ENCODE peak calls at places on chromosomes 2 and 18, in nine cellular contexts. One of them, this sample, is unnamed.

GRCh38 chr2:182761903-182762302 is 45.8 kb downstream of the DNAJC10 start:
- DNase-seq in IMR-90: peak; percentile 37
- DNase-seq in upper lobe of left lung: no peak
- DNase-seq in sigmoid colon: peak; percentile 63
- DNase-seq in spleen: no peak
- DNase-seq in stomach: no peak
- DNase-seq in body of pancreas: no peak
- DNase-seq in tibial nerve: no peak
- DNase-seq in adrenal gland: no peak
- DNase-seq in this sample: no peak

GRCh38 chr18:52541056-52541455 is 201.1 kb downstream of the DCC start:
- DNase-seq in IMR-90: no peak
- DNase-seq in upper lobe of left lung: no peak
- DNase-seq in sigmoid colon: no peak
- DNase-seq in spleen: no peak
- DNase-seq in stomach: no peak
- DNase-seq in body of pancreas: no peak
- DNase-seq in tibial nerve: no peak
- DNase-seq in adrenal gland: no peak
- DNase-seq in this sample: no peak

GRCh38 chr2:44707945-44708645 is 233.4 kb upstream of the SIX3 start:
- DNase-seq in IMR-90: no peak
- DNase-seq in upper lobe of left lung: no peak
- DNase-seq in sigmoid colon: no peak
- DNase-seq in spleen: no peak
- DNase-seq in stomach: no peak
- DNase-seq in body of pancreas: no peak
- DNase-seq in tibial nerve: no peak
- DNase-seq in adrenal gland: no peak
- DNase-seq in this sample: no peak

GRCh38 chr2:161353543-161353942 is 45.3 kb downstream of the PSMD14 start:
- DNase-seq in IMR-90: peak; percentile 37
- DNase-seq in upper lobe of left lung: no peak
- DNase-seq in sigmoid colon: no peak
- DNase-seq in spleen: no peak
- DNase-seq in stomach: no peak
- DNase-seq in body of pancreas: no peak
- DNase-seq in tibial nerve: no peak
- DNase-seq in adrenal gland: no peak
- DNase-seq in this sample: no peak

GRCh38 chr2:22912398-22912797 is 472.6 kb upstream of the KLHL29 start:
- DNase-seq in IMR-90: no peak
- DNase-seq in upper lobe of left lung: no peak
- DNase-seq in sigmoid colon: no peak
- DNase-seq in spleen: no peak
- DNase-seq in stomach: no peak
- DNase-seq in body of pancreas: no peak
- DNase-seq in tibial nerve: no peak
- DNase-seq in adrenal gland: no peak
- DNase-seq in this sample: no peak

GRCh38 chr2:133846476-133846875 is 278.2 kb upstream of the NCKAP5 start:
- DNase-seq in IMR-90: no peak
- DNase-seq in upper lobe of left lung: no peak
- DNase-seq in sigmoid colon: no peak
- DNase-seq in spleen: no peak
- DNase-seq in stomach: no peak
- DNase-seq in body of pancreas: no peak
- DNase-seq in tibial nerve: no peak
- DNase-seq in adrenal gland: no peak
- DNase-seq in this sample: no peak

GRCh38 chr18:35714539-35714938 is 133.0 kb downstream of the GALNT1 start:
- DNase-seq in IMR-90: no peak
- DNase-seq in upper lobe of left lung: no peak
- DNase-seq in sigmoid colon: no peak
- DNase-seq in spleen: no peak
- DNase-seq in stomach: no peak
- DNase-seq in body of pancreas: no peak
- DNase-seq in tibial nerve: no peak
- DNase-seq in adrenal gland: no peak
- DNase-seq in this sample: no peak

GRCh38 chr18:68262697-68263293 is 452.1 kb downstream of the TMX3 start:
- DNase-seq in IMR-90: peak; percentile 83
- DNase-seq in upper lobe of left lung: no peak
- DNase-seq in sigmoid colon: no peak
- DNase-seq in spleen: no peak
- DNase-seq in stomach: no peak
- DNase-seq in body of pancreas: no peak
- DNase-seq in tibial nerve: no peak
- DNase-seq in adrenal gland: no peak
- DNase-seq in this sample: no peak

GRCh38 chr2:104872866-104873688 is 19.2 kb downstream of the POU3F3 start:
- DNase-seq in IMR-90: peak; percentile 37
- DNase-seq in upper lobe of left lung: peak; percentile 89
- DNase-seq in sigmoid colon: peak; percentile 77
- DNase-seq in spleen: peak; percentile 76
- DNase-seq in stomach: peak; percentile 57
- DNase-seq in body of pancreas: peak; percentile 70
- DNase-seq in tibial nerve: no peak
- DNase-seq in adrenal gland: peak; percentile 68
- DNase-seq in this sample: peak; percentile 19

GRCh38 chr2:160494243-160494642 is 636 bp upstream of the RBMS1 start:
- DNase-seq in IMR-90: no peak
- DNase-seq in upper lobe of left lung: no peak
- DNase-seq in sigmoid colon: no peak
- DNase-seq in spleen: no peak
- DNase-seq in stomach: no peak
- DNase-seq in body of pancreas: no peak
- DNase-seq in tibial nerve: no peak
- DNase-seq in adrenal gland: no peak
- DNase-seq in this sample: no peak

GRCh38 chr2:119826370-119826961 is 66.7 kb downstream of the PTPN4 start:
- DNase-seq in IMR-90: peak; percentile 21
- DNase-seq in upper lobe of left lung: no peak
- DNase-seq in sigmoid colon: no peak
- DNase-seq in spleen: no peak
- DNase-seq in stomach: no peak
- DNase-seq in body of pancreas: no peak
- DNase-seq in tibial nerve: no peak
- DNase-seq in adrenal gland: no peak
- DNase-seq in this sample: no peak

GRCh38 chr18:43883886-43884285 is 606.6 kb upstream of the SYT4 start:
- DNase-seq in IMR-90: no peak
- DNase-seq in upper lobe of left lung: no peak
- DNase-seq in sigmoid colon: no peak
- DNase-seq in spleen: no peak
- DNase-seq in stomach: no peak
- DNase-seq in body of pancreas: no peak
- DNase-seq in tibial nerve: no peak
- DNase-seq in adrenal gland: no peak
- DNase-seq in this sample: no peak

GRCh38 chr2:191114403-191114886 is 36.3 kb downstream of the STAT4 start:
- DNase-seq in IMR-90: peak; percentile 18
- DNase-seq in upper lobe of left lung: no peak
- DNase-seq in sigmoid colon: no peak
- DNase-seq in spleen: no peak
- DNase-seq in stomach: no peak
- DNase-seq in body of pancreas: no peak
- DNase-seq in tibial nerve: no peak
- DNase-seq in adrenal gland: no peak
- DNase-seq in this sample: no peak

DNA sequence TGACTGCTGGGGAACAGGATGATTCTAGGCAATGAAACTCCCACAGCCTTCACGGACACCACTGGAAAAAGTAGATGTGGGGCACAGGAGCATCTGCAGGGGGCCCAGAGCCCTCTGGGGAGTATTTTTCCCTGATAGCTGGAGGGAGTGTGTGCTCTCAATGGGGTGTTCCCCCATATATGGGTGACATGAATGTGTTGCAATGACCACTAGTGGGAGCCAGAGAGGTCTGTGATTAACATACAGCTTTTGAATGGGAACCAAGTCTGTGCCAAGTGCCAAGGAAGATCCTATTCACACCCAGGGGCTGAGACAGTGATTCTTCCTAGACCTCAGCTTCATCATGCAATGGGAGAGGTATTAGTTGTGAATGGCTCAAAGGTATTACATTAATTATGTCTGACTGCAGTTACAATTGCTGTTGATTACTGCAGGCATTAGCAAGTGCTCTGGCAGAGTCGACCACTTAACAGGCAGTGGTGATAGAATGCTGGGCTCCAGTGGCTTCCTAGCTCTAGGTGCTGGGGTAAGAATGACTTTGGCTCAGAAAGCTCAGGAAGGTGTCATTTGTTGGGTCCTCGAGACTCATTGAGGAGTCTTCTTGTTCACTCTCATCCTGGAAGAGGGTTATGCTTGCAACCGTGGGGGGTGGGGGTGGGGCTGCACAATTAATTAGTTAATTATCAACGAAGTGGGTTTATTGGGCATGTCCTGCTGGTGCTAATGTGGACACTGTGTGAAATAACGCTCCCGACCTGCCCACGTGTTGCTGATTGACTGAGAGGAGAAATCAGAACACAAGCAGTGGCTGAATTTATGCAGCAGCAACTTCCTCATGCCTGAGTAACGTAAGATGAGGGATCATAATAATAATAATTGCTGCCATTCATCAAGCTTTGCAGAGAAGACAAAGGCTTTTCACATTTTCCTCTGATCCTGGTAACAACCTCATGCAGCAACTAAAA is 194.2 kb downstream of the CLIP4 start:
- DNase-seq in IMR-90: peak; percentile 66
- DNase-seq in upper lobe of left lung: no peak
- DNase-seq in sigmoid colon: no peak
- DNase-seq in spleen: no peak
- DNase-seq in stomach: peak; percentile 56
- DNase-seq in body of pancreas: peak; percentile 65
- DNase-seq in tibial nerve: no peak
- DNase-seq in adrenal gland: peak; percentile 81
- DNase-seq in this sample: no peak
- TF ChIP-seq CTCF in IMR-90: peak; percentile 71
- TF ChIP-seq CTCF in upper lobe of left lung: peak; percentile 41
- TF ChIP-seq CTCF in sigmoid colon: no peak
- TF ChIP-seq CTCF in spleen: peak; percentile 57
- TF ChIP-seq CTCF in stomach: no peak
- TF ChIP-seq CTCF in body of pancreas: peak; percentile 55
- TF ChIP-seq CTCF in tibial nerve: peak; percentile 59
- TF ChIP-seq CTCF in adrenal gland: peak; percentile 76
- TF ChIP-seq CTCF in this sample: peak; percentile 64

DNA sequence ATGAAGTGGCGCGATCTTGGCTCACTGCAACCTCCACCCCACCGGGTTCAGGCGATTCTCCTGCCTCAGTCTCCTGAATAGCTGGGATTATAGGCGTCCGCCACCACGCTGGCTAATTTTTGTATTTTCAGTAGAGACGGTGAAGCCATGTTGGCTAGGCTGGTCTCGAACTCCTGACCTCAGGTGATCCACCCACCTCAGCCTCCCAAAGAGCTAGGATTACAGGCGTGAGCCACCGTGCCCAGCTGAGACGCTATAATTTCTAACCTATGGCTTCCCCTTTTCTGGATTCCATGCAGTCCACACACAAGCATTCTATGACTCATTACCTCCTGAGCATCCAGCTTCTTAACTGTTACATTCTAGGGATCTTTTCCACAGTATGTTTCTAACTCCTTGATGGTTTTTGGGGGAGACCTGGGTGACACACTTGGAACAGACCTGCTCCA is 11.9 kb upstream of the KCMF1 start:
- DNase-seq in IMR-90: peak; percentile 90
- DNase-seq in upper lobe of left lung: no peak
- DNase-seq in sigmoid colon: no peak
- DNase-seq in spleen: no peak
- DNase-seq in stomach: no peak
- DNase-seq in body of pancreas: peak; percentile 22
- DNase-seq in tibial nerve: no peak
- DNase-seq in adrenal gland: no peak
- DNase-seq in this sample: no peak
- TF ChIP-seq POLR2A in IMR-90: no peak
- TF ChIP-seq POLR2A in upper lobe of left lung: no peak
- TF ChIP-seq POLR2A in sigmoid colon: no peak
- TF ChIP-seq POLR2A in spleen: no peak
- TF ChIP-seq POLR2A in stomach: no peak
- TF ChIP-seq POLR2A in body of pancreas: no peak
- TF ChIP-seq POLR2A in tibial nerve: no peak
- TF ChIP-seq POLR2A in adrenal gland: no peak
- TF ChIP-seq POLR2A in this sample: no peak

GRCh38 chr2:223669453-223670225 is 67.5 kb upstream of the SCG2 start:
- DNase-seq in IMR-90: peak; percentile 60
- DNase-seq in upper lobe of left lung: no peak
- DNase-seq in sigmoid colon: no peak
- DNase-seq in spleen: no peak
- DNase-seq in stomach: no peak
- DNase-seq in body of pancreas: no peak
- DNase-seq in tibial nerve: no peak
- DNase-seq in adrenal gland: no peak
- DNase-seq in this sample: no peak

DNA sequence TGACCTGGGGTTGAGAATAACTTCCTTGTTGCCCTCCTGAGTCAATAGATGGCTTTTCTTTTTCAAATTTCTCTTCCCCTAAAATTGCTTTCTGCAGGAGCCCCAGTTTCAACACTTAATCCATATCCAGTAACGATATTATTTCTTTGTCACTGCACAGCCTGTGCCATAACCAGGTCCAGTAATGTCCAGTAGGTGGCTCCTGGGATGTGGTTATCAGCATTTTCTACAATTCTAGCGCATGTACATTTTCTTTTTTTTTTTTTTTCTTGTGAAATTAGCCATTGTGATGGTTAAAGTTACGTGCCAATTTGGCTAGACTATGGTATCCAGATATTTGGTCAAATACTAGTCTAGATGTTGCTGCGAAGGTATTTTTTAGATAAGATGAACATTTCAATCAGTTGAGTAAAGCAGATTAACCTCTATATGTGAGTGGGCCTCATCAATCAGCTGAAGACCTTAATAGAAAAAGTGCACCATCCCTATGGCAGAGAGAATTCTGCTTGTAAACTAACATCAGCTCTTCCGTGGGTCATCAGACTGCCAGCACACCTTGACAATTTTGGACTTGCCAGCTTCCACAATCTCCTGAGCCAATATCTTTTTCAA is 72.9 kb upstream of the SCG2 start:
- DNase-seq in IMR-90: peak; percentile 54
- DNase-seq in upper lobe of left lung: no peak
- DNase-seq in sigmoid colon: no peak
- DNase-seq in spleen: no peak
- DNase-seq in stomach: no peak
- DNase-seq in body of pancreas: peak; percentile 22
- DNase-seq in tibial nerve: no peak
- DNase-seq in adrenal gland: no peak
- DNase-seq in this sample: no peak
- TF ChIP-seq CTCF in IMR-90: peak; percentile 71
- TF ChIP-seq CTCF in upper lobe of left lung: no peak
- TF ChIP-seq CTCF in sigmoid colon: no peak
- TF ChIP-seq CTCF in spleen: peak; percentile 13
- TF ChIP-seq CTCF in stomach: no peak
- TF ChIP-seq CTCF in body of pancreas: no peak
- TF ChIP-seq CTCF in tibial nerve: peak; percentile 19
- TF ChIP-seq CTCF in adrenal gland: peak; percentile 57
- TF ChIP-seq CTCF in this sample: peak; percentile 29

DNA sequence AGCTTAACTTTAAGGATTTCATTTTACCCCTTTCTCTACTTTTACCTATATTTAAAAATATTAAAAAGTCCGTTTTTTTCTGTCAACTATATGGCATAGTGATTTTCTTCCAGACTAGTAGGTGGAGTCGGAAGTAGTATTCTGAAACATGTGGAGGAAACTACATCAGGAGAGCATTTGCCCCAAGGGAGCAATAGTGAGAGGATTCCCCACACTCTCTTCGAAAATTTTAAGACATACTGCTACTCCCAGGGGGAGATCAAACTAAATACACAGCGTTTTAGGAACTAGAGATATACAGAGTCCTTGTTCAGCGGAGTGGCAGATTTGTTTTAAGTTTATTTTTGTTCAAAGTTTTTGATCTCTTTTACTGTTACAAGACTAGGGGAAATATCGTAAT is 40.6 kb downstream of the METAP1D start:
- DNase-seq in IMR-90: no peak
- DNase-seq in upper lobe of left lung: no peak
- DNase-seq in sigmoid colon: no peak
- DNase-seq in spleen: no peak
- DNase-seq in stomach: no peak
- DNase-seq in body of pancreas: no peak
- DNase-seq in tibial nerve: no peak
- DNase-seq in adrenal gland: no peak
- DNase-seq in this sample: no peak
- TF ChIP-seq POLR2A in IMR-90: no peak
- TF ChIP-seq POLR2A in upper lobe of left lung: no peak
- TF ChIP-seq POLR2A in sigmoid colon: no peak
- TF ChIP-seq POLR2A in spleen: no peak
- TF ChIP-seq POLR2A in stomach: no peak
- TF ChIP-seq POLR2A in body of pancreas: no peak
- TF ChIP-seq POLR2A in tibial nerve: no peak
- TF ChIP-seq POLR2A in adrenal gland: no peak
- TF ChIP-seq POLR2A in this sample: no peak

This sample was measured in gastrocnemius medialis.